ENCODE peak calls at places on chromosomes 16 and 17, in six cellular contexts. One of them, this sample, is unnamed. For H3K36me3, the result is how much of the 10 kb centered on the place peaks cover.

GRCh38 chr16:30535777-30536190 is 1.1 kb upstream of the ZNF747 start:
- DNase-seq in kidney: peak
- DNase-seq in GM23338: peak
- DNase-seq in heart left ventricle: peak
- DNase-seq in CD8-positive, alpha-beta T cell: peak
- DNase-seq in mammary epithelial cell: peak
- DNase-seq in this sample: peak

GRCh38 chr17:80184423-80184714 is 14.5 kb downstream of the CARD14 start:
- DNase-seq in kidney: no peak
- DNase-seq in GM23338: no peak
- DNase-seq in heart left ventricle: no peak
- DNase-seq in CD8-positive, alpha-beta T cell: no peak
- DNase-seq in mammary epithelial cell: no peak
- DNase-seq in this sample: no peak

GRCh38 chr17:45965741-45966140 is 33.3 kb upstream of the STH start:
- DNase-seq in kidney: no peak
- DNase-seq in GM23338: no peak
- DNase-seq in heart left ventricle: no peak
- DNase-seq in CD8-positive, alpha-beta T cell: no peak
- DNase-seq in mammary epithelial cell: no peak
- DNase-seq in this sample: no peak

GRCh38 chr17:72122668-72123495 is 2.1 kb downstream of the SOX9 start:
- DNase-seq in kidney: no peak
- DNase-seq in GM23338: peak
- DNase-seq in heart left ventricle: no peak
- DNase-seq in CD8-positive, alpha-beta T cell: no peak
- DNase-seq in mammary epithelial cell: peak
- DNase-seq in this sample: peak

GRCh38 chr17:59916446-59916845 is 23.5 kb downstream of the RPS6KB1 start:
- DNase-seq in kidney: no peak
- DNase-seq in GM23338: no peak
- DNase-seq in heart left ventricle: no peak
- DNase-seq in CD8-positive, alpha-beta T cell: no peak
- DNase-seq in mammary epithelial cell: no peak
- DNase-seq in this sample: no peak

GRCh38 chr17:8649157-8650118 is 18.9 kb upstream of the MYH10 start:
- DNase-seq in kidney: no peak
- DNase-seq in GM23338: no peak
- DNase-seq in heart left ventricle: no peak
- DNase-seq in CD8-positive, alpha-beta T cell: no peak
- DNase-seq in mammary epithelial cell: no peak
- DNase-seq in this sample: peak

GRCh38 chr17:40501499-40501911 is at the start of gene TNS4:
- DNase-seq in kidney: no peak
- DNase-seq in GM23338: no peak
- DNase-seq in heart left ventricle: peak
- DNase-seq in CD8-positive, alpha-beta T cell: no peak
- DNase-seq in mammary epithelial cell: peak
- DNase-seq in this sample: no peak

GRCh38 chr17:10316986-10317834 is 55.6 kb downstream of the MYH13 start:
- DNase-seq in kidney: no peak
- DNase-seq in GM23338: peak
- DNase-seq in heart left ventricle: peak
- DNase-seq in CD8-positive, alpha-beta T cell: no peak
- DNase-seq in mammary epithelial cell: no peak
- DNase-seq in this sample: no peak

GRCh38 chr17:15092762-15093161 is 172.4 kb downstream of the PMP22 start:
- DNase-seq in kidney: no peak
- DNase-seq in GM23338: no peak
- DNase-seq in heart left ventricle: no peak
- DNase-seq in CD8-positive, alpha-beta T cell: no peak
- DNase-seq in mammary epithelial cell: peak
- DNase-seq in this sample: no peak

GRCh38 chr17:496761-497586 is 144.4 kb upstream of the RPH3AL start:
- DNase-seq in kidney: no peak
- DNase-seq in GM23338: no peak
- DNase-seq in heart left ventricle: no peak
- DNase-seq in CD8-positive, alpha-beta T cell: no peak
- DNase-seq in mammary epithelial cell: no peak
- DNase-seq in this sample: no peak

GRCh38 chr16:81707411-81708321 is 71.4 kb upstream of the PLCG2 start:
- DNase-seq in kidney: peak
- DNase-seq in GM23338: no peak
- DNase-seq in heart left ventricle: peak
- DNase-seq in CD8-positive, alpha-beta T cell: no peak
- DNase-seq in mammary epithelial cell: peak
- DNase-seq in this sample: no peak

GRCh38 chr17:50274142-50274944 is at the start of gene TMEM92:
- DNase-seq in kidney: peak
- DNase-seq in GM23338: peak
- DNase-seq in heart left ventricle: no peak
- DNase-seq in CD8-positive, alpha-beta T cell: no peak
- DNase-seq in mammary epithelial cell: no peak
- DNase-seq in this sample: peak

GRCh38 chr16:12747261-12747660 is 56.4 kb downstream of the CPPED1 start:
- DNase-seq in kidney: no peak
- DNase-seq in GM23338: no peak
- DNase-seq in heart left ventricle: no peak
- DNase-seq in CD8-positive, alpha-beta T cell: no peak
- DNase-seq in mammary epithelial cell: no peak
- DNase-seq in this sample: no peak

DNA sequence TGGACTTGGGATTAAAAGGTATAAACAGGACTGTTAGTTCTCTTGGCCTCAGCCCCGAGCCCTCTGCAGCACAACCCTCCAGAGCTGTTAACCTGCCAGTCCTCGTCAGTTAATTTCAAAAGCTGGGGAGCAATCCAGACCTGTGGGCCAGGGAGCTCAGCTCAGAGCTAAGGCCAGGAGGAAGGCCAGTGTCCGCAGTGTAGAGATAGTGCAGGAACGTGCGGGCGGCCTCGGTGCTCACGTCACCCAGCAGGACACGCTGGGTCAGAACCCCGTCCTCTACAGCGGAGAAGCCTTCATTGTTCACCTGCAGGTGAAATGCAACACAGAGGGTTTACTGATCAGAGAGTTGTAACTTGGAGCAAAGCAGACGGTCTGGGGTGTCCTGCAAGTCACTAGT is 15.4 kb upstream of the NLRC3 start:
- DNase-seq in kidney: no peak
- DNase-seq in GM23338: no peak
- DNase-seq in heart left ventricle: no peak
- DNase-seq in CD8-positive, alpha-beta T cell: no peak
- DNase-seq in mammary epithelial cell: no peak
- DNase-seq in this sample: no peak
- H3K36me3 ChIP-seq in kidney: under half
- H3K36me3 ChIP-seq in GM23338: under half
- H3K36me3 ChIP-seq in heart left ventricle: under half
- H3K36me3 ChIP-seq in CD8-positive, alpha-beta T cell: under half
- H3K36me3 ChIP-seq in mammary epithelial cell: under half
- H3K36me3 ChIP-seq in this sample: half or more

DNA sequence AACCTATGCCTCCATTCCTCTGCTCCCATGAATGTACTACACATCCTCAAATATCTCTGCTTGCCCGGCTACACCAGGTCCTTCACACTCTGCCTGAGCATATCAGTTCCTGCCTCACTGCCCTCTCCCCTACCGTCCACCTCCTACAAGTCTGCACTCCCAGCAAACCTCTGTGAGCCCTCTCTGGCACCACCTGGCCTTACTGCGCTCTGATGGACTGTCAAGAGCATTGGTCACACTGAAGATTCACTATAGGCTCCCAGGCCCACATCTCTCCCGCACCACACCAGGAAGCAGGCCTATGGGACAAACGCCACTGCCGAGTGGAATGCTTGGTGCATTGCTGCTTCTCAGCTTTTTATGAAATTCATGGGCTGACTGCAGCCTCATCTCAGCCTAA is 8.9 kb downstream of the GINS2 start:
- DNase-seq in kidney: peak
- DNase-seq in GM23338: no peak
- DNase-seq in heart left ventricle: no peak
- DNase-seq in CD8-positive, alpha-beta T cell: no peak
- DNase-seq in mammary epithelial cell: no peak
- DNase-seq in this sample: no peak
- H3K36me3 ChIP-seq in kidney: under half
- H3K36me3 ChIP-seq in GM23338: under half
- H3K36me3 ChIP-seq in heart left ventricle: under half
- H3K36me3 ChIP-seq in CD8-positive, alpha-beta T cell: under half
- H3K36me3 ChIP-seq in mammary epithelial cell: under half
- H3K36me3 ChIP-seq in this sample: under half

DNA sequence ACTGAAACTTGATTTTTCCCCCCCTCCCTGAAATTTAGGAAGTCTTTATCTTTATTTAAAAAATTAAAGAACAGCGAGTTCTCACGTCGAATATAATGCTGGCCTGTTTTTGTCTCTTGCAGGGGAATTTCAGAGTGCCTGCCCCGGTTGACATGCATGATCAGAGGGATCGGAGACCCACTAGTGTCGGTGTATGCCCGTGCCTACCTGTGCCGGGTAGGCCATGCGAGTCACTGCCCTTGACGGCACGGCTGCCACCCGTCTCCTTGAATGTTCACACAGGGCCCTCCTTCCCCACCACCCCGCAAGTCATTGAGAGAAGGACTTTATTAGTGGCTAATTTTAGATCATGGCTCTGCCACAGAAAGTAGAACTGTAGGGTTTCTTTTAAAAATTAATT is 54.7 kb downstream of the VPS35L start:
- DNase-seq in kidney: no peak
- DNase-seq in GM23338: no peak
- DNase-seq in heart left ventricle: no peak
- DNase-seq in CD8-positive, alpha-beta T cell: no peak
- DNase-seq in mammary epithelial cell: no peak
- DNase-seq in this sample: no peak
- H3K36me3 ChIP-seq in kidney: under half
- H3K36me3 ChIP-seq in GM23338: under half
- H3K36me3 ChIP-seq in heart left ventricle: under half
- H3K36me3 ChIP-seq in CD8-positive, alpha-beta T cell: under half
- H3K36me3 ChIP-seq in mammary epithelial cell: under half
- H3K36me3 ChIP-seq in this sample: half or more

DNA sequence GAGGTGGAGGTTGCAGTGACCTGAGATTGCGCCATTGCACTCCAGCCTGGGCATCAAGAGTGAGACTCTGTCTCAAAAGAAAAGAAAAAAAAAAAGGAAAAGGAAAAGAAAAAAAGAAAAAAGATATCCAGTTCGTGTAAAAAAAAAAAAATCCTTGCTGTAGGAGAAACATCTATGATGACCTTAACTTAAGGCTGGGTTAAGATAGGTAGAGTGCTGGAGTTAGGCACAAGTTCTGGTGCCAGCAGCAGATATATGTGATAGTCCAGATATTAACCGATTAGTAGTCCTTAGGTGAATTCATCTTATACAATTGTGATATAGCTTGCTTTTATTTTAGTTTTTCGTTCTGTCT is 17.2 kb downstream of the PSMD11 start:
- DNase-seq in kidney: no peak
- DNase-seq in GM23338: no peak
- DNase-seq in heart left ventricle: no peak
- DNase-seq in CD8-positive, alpha-beta T cell: no peak
- DNase-seq in mammary epithelial cell: no peak
- DNase-seq in this sample: no peak
- H3K36me3 ChIP-seq in kidney: under half
- H3K36me3 ChIP-seq in GM23338: under half
- H3K36me3 ChIP-seq in heart left ventricle: under half
- H3K36me3 ChIP-seq in CD8-positive, alpha-beta T cell: under half
- H3K36me3 ChIP-seq in mammary epithelial cell: under half
- H3K36me3 ChIP-seq in this sample: half or more

GRCh38 chr16:74439685-74440084 is 18.4 kb upstream of the CLEC18B start:
- DNase-seq in kidney: no peak
- DNase-seq in GM23338: no peak
- DNase-seq in heart left ventricle: no peak
- DNase-seq in CD8-positive, alpha-beta T cell: no peak
- DNase-seq in mammary epithelial cell: no peak
- DNase-seq in this sample: no peak
- H3K36me3 ChIP-seq in kidney: under half
- H3K36me3 ChIP-seq in GM23338: under half
- H3K36me3 ChIP-seq in heart left ventricle: under half
- H3K36me3 ChIP-seq in CD8-positive, alpha-beta T cell: under half
- H3K36me3 ChIP-seq in mammary epithelial cell: under half
- H3K36me3 ChIP-seq in this sample: under half

GRCh38 chr17:36546418-36547093 is 1.8 kb downstream of the GGNBP2 start:
- DNase-seq in kidney: no peak
- DNase-seq in GM23338: no peak
- DNase-seq in heart left ventricle: no peak
- DNase-seq in CD8-positive, alpha-beta T cell: no peak
- DNase-seq in mammary epithelial cell: no peak
- DNase-seq in this sample: no peak

GRCh38 chr17:36545465-36546417 is 1.0 kb downstream of the GGNBP2 start:
- DNase-seq in kidney: peak
- DNase-seq in GM23338: peak
- DNase-seq in heart left ventricle: peak
- DNase-seq in CD8-positive, alpha-beta T cell: peak
- DNase-seq in mammary epithelial cell: peak
- DNase-seq in this sample: peak

GRCh38 chr17:36550491-36551417 is 6.0 kb downstream of the GGNBP2 start:
- DNase-seq in kidney: no peak
- DNase-seq in GM23338: no peak
- DNase-seq in heart left ventricle: no peak
- DNase-seq in CD8-positive, alpha-beta T cell: no peak
- DNase-seq in mammary epithelial cell: no peak
- DNase-seq in this sample: no peak

GRCh38 chr17:36545093-36545464 is 360 bp downstream of the GGNBP2 start:
- DNase-seq in kidney: no peak
- DNase-seq in GM23338: no peak
- DNase-seq in heart left ventricle: no peak
- DNase-seq in CD8-positive, alpha-beta T cell: no peak
- DNase-seq in mammary epithelial cell: no peak
- DNase-seq in this sample: no peak

DNA sequence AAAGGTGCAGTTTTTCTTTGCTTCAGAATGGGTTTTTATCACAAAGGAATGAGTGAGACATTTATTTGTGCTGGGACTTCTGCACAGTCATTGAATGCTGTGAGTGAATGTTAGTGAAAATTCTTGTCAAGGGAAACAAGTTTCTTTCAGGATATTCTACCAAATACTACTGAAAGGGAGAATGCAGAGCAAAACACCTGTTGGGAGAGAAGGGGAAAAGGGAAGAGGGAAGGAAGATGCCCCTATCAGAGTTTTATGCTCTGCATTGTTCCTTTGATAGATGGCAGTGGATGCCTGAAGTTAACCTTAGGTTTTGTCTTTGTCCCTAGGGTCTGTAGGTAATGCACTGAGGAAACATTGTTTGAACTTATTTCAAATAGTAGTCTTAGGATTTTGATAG is 3.1 kb downstream of the GGNBP2 start:
- DNase-seq in kidney: no peak
- DNase-seq in GM23338: no peak
- DNase-seq in heart left ventricle: no peak
- DNase-seq in CD8-positive, alpha-beta T cell: no peak
- DNase-seq in mammary epithelial cell: no peak
- DNase-seq in this sample: no peak
- H3K36me3 ChIP-seq in kidney: under half
- H3K36me3 ChIP-seq in GM23338: under half
- H3K36me3 ChIP-seq in heart left ventricle: under half
- H3K36me3 ChIP-seq in CD8-positive, alpha-beta T cell: under half
- H3K36me3 ChIP-seq in mammary epithelial cell: under half
- H3K36me3 ChIP-seq in this sample: under half

GRCh38 chr17:75237100-75238014 is 24.0 kb downstream of the GGA3 start:
- DNase-seq in kidney: no peak
- DNase-seq in GM23338: no peak
- DNase-seq in heart left ventricle: no peak
- DNase-seq in CD8-positive, alpha-beta T cell: no peak
- DNase-seq in mammary epithelial cell: no peak
- DNase-seq in this sample: no peak
- H3K36me3 ChIP-seq in kidney: half or more
- H3K36me3 ChIP-seq in GM23338: under half
- H3K36me3 ChIP-seq in heart left ventricle: under half
- H3K36me3 ChIP-seq in CD8-positive, alpha-beta T cell: half or more
- H3K36me3 ChIP-seq in mammary epithelial cell: under half
- H3K36me3 ChIP-seq in this sample: half or more

This sample was measured in tibial artery.